ENCODE peak calls at places on chromosomes 6 and 20, in seven cellular contexts. D, M, Y, G, A, J and I are unnamed samples.
A peak's percentile ranks its signal among the peaks of the same experiment; 100 is the strongest.

GRCh38 chr6:111766524-111766857 is 106.8 kb downstream of the FYN start:
- DNase-seq in Y (no peak), D (no peak), M (no peak), J (no peak), A (no peak), G (no peak), I (no peak)

GRCh38 chr6:15968519-15968918 is 160.4 kb upstream of the MYLIP start:
- DNase-seq in M (no peak), G (no peak), A (no peak), D (no peak), Y (no peak), J (no peak), I (no peak)

GRCh38 chr6:139373928-139374356 is 506 bp downstream of the CITED2 start:
- DNase-seq in D (no peak), Y (no peak), M (no peak), J (no peak), G (no peak), A (no peak), I (no peak)

GRCh38 chr20:40607927-40608326 is 81.1 kb downstream of the MAFB start:
- DNase-seq in A (no peak), D (no peak), G (no peak), J (no peak), M (no peak), Y (no peak), I (no peak)

GRCh38 chr20:23515250-23515939 is 24.5 kb downstream of the CST8 start:
- DNase-seq in M (no peak), Y (no peak), A (peak; percentile 9), D (peak; percentile 55), G (no peak), J (peak; percentile 70), I (no peak)

GRCh38 chr6:23535071-23535470 is 590.9 kb upstream of the NRSN1 start:
- DNase-seq in M (no peak), A (no peak), G (no peak), J (no peak), Y (no peak), D (no peak), I (no peak)

GRCh38 chr6:141326426-141326825 is 806.3 kb upstream of the GJE1 start:
- DNase-seq in A (peak; percentile 95), Y (no peak), J (peak; percentile 95), D (no peak), G (peak; percentile 98), M (peak; percentile 40), I (no peak)

GRCh38 chr6:147530132-147531060 is 21.9 kb downstream of the SAMD5 start:
- DNase-seq in G (no peak), D (peak; percentile 19), J (no peak), A (peak; percentile 2), M (no peak), Y (peak; percentile 83), I (peak; percentile 6)

GRCh38 chr6:5541025-5541424 is 279.7 kb downstream of the FARS2 start:
- DNase-seq in J (no peak), D (no peak), M (no peak), Y (no peak), A (no peak), G (no peak), I (no peak)

GRCh38 chr6:116371384-116372209 is 850 bp downstream of the DSE start:
- DNase-seq in Y (no peak), G (peak; percentile 42), A (peak; percentile 82), D (peak; percentile 88), J (peak; percentile 74), M (peak; percentile 90), I (no peak)

GRCh38 chr6:40674170-40674569 is 87.0 kb upstream of the LRFN2 start:
- DNase-seq in G (no peak), M (no peak), J (no peak), A (no peak), Y (no peak), D (no peak), I (no peak)

GRCh38 chr20:49507741-49508434 is 25.4 kb upstream of the KCNB1 start:
- DNase-seq in D (no peak), A (no peak), J (no peak), G (no peak), Y (no peak), M (no peak), I (no peak)

GRCh38 chr6:43860285-43860684 is 90.3 kb downstream of the VEGFA start:
- DNase-seq in M (no peak), G (no peak), J (no peak), D (no peak), Y (no peak), A (no peak), I (no peak)

GRCh38 chr20:64153861-64154589 is 10.2 kb upstream of the MYT1 start:
- DNase-seq in G (no peak), J (no peak), M (no peak), D (no peak), Y (no peak), A (no peak), I (no peak)

GRCh38 chr20:41149679-41150131 is 12.4 kb downstream of the PLCG1 start:
- DNase-seq in D (no peak), M (peak; percentile 60), J (peak; percentile 56), A (peak; percentile 63), Y (no peak), G (peak; percentile 24), I (no peak)

GRCh38 chr6:92967352-92967751 is 452.0 kb downstream of the EPHA7 start:
- DNase-seq in G (no peak), D (peak; percentile 11), J (no peak), Y (no peak), M (no peak), A (no peak), I (peak; percentile 22)

GRCh38 chr6:38739532-38739931 is 24.4 kb downstream of the DNAH8 start:
- DNase-seq in M (no peak), G (no peak), A (peak; percentile 32), J (no peak), Y (no peak), D (peak; percentile 36), I (no peak)

GRCh38 chr20:45341939-45342862 is 6.0 kb downstream of the SDC4 start:
- DNase-seq in J (peak; percentile 85), Y (no peak), D (peak; percentile 87), G (no peak), M (peak; percentile 90), A (peak; percentile 72), I (no peak)

GRCh38 chr20:53413188-53413631 is 180.4 kb downstream of the ZNF217 start:
- DNase-seq in G (peak; percentile 50), D (peak; percentile 94), M (peak; percentile 79), Y (peak; percentile 84), J (peak; percentile 63), A (peak; percentile 67), I (peak; percentile 76)

GRCh38 chr20:50313223-50313820 is 122.7 kb downstream of the CEBPB start:
- DNase-seq in J (peak; percentile 74), M (no peak), D (no peak), G (no peak), A (peak; percentile 75), Y (no peak), I (no peak)

GRCh38 chr6:37624606-37625574 is 72.8 kb downstream of the MDGA1 start:
- DNase-seq in M (no peak), G (no peak), Y (no peak), D (peak; percentile 42), A (peak; percentile 67), J (peak; percentile 50), I (no peak)

GRCh38 chr6:11386726-11387125 is 150.8 kb upstream of the TMEM170B start:
- DNase-seq in Y (no peak), M (no peak), D (no peak), G (no peak), J (no peak), A (no peak), I (no peak)

GRCh38 chr6:129923520-129923919 is 62.4 kb upstream of the TMEM244 start:
- DNase-seq in J (no peak), G (no peak), M (no peak), Y (no peak), D (no peak), A (no peak), I (no peak)

GRCh38 chr6:168778201-168778600 is 337.2 kb downstream of the SMOC2 start:
- DNase-seq in A (no peak), Y (no peak), M (peak; percentile 32), G (no peak), D (no peak), J (no peak), I (no peak)

GRCh38 chr6:125910518-125910917 is 46.1 kb upstream of the HINT3 start:
- DNase-seq in Y (no peak), M (no peak), G (no peak), D (no peak), A (peak; percentile 11), J (no peak), I (no peak)

GRCh38 chr6:47242483-47243386 is 67.0 kb downstream of the TNFRSF21 start:
- DNase-seq in M (peak; percentile 92), J (peak; percentile 85), Y (peak; percentile 93), G (peak; percentile 69), A (peak; percentile 87), D (peak; percentile 31), I (peak; percentile 98)

GRCh38 chr6:34465551-34466241 is at the start of gene PACSIN1:
- DNase-seq in Y (peak; percentile 63), D (peak; percentile 90), J (no peak), A (peak; percentile 51), G (no peak), M (peak; percentile 38), I (peak; percentile 80)

GRCh38 chr6:71134929-71135642 is 153.5 kb upstream of the OGFRL1 start:
- DNase-seq in Y (no peak), A (no peak), D (peak; percentile 39), M (no peak), G (no peak), J (no peak), I (no peak)

GRCh38 chr20:12875510-12875909 is 133.3 kb upstream of the SPTLC3 start:
- DNase-seq in A (no peak), Y (no peak), M (peak; percentile 6), D (peak; percentile 17), J (no peak), G (no peak), I (no peak)

GRCh38 chr6:91337967-91338366 is 751.1 kb upstream of the MAP3K7 start:
- DNase-seq in Y (no peak), J (no peak), G (no peak), M (no peak), D (peak; percentile 33), A (no peak), I (no peak)
- TF ChIP-seq CTCF in Y (no peak), J (peak; percentile 55), G (no peak), M (no peak), D (peak; percentile 16), A (peak; percentile 34), I (peak; percentile 51)

GRCh38 chr6:74713941-74714340 is 491.9 kb downstream of the COL12A1 start:
- DNase-seq in D (no peak), Y (no peak), J (no peak), M (no peak), G (no peak), A (no peak), I (no peak)
- H3K9me2 ChIP-seq in D (no peaks in the 10 kb centered on the region), Y (no peaks in the 10 kb centered on the region), J (no peaks in the 10 kb centered on the region), M (no peaks in the 10 kb centered on the region), G (no peaks in the 10 kb centered on the region), A (no peaks in the 10 kb centered on the region), I (no peaks in the 10 kb centered on the region)

GRCh38 chr6:45586216-45587171 is 208.8 kb upstream of the SUPT3H start:
- DNase-seq in G (no peak), J (peak; percentile 91), Y (no peak), D (no peak), M (no peak), A (peak; percentile 79), I (peak; percentile 9)
- TF ChIP-seq CTCF in G (no peak), J (no peak), Y (no peak), D (no peak), M (no peak), A (no peak), I (no peak)

DNA sequence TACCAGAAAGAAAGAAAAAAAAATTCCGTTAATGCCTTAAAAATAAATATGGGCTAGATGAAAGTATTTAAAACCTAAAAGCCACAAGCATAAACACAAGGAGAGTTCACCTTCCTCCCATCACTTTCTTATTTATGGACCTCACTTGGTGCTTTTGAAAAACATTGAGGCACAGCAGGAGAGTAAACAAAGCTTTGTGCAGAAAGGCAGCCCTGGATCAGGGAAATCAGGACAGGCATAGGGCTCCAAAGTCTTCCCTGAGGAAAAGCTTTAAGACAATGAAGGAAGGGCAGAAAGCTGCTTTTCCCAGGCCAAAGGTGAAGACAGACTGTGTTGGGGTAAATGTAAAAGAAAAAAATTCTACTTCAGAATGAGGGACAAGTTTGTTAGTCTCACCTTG is 207.9 kb downstream of the CLVS2 start:
- DNase-seq in J (no peak), M (no peak), A (no peak), Y (no peak), G (no peak), D (peak; percentile 56), I (no peak)
- H3K9me2 ChIP-seq in J (no peaks in the 10 kb centered on the region), M (no peaks in the 10 kb centered on the region), A (no peaks in the 10 kb centered on the region), Y (no peaks in the 10 kb centered on the region), G (no peaks in the 10 kb centered on the region), D (no peaks in the 10 kb centered on the region), I (no peaks in the 10 kb centered on the region)